ENCODE peak calls at places on chromosomes 2 and 18, in four cellular contexts. V is transverse colon, F is lung, B is adipocyte. M is an unnamed sample. For H3K4me1, the result is how much of the 10 kb centered on the place peaks cover.

GRCh38 chr2:207239222-207239674 is 73.5 kb upstream of the KLF7 start:
- DNase-seq in V (peak), F (peak), B (peak), M (peak)

GRCh38 chr2:19073522-19073921 is 284.9 kb downstream of the OSR1 start:
- DNase-seq in V (no peak), F (no peak), B (peak), M (no peak)

GRCh38 chr2:188976545-188977268 is 2.5 kb downstream of the COL3A1 start:
- DNase-seq in V (no peak), F (no peak), B (peak), M (peak)

GRCh38 chr2:1750935-1751767 is 6.8 kb upstream of the PXDN start:
- DNase-seq in V (peak), F (peak), B (peak), M (peak)

GRCh38 chr2:145091011-145091744 is 571.3 kb upstream of the ZEB2 start:
- DNase-seq in V (no peak), F (no peak), B (peak), M (peak)

GRCh38 chr2:240519396-240520142 is 38.2 kb downstream of the ANKMY1 start:
- DNase-seq in V (no peak), F (no peak), B (peak), M (peak)

GRCh38 chr18:23532848-23533247 is 29.5 kb downstream of the RMC1 start:
- DNase-seq in V (no peak), F (no peak), B (no peak), M (no peak)

GRCh38 chr2:150459281-150459680 is 28.2 kb downstream of the RND3 start:
- DNase-seq in V (no peak), F (no peak), B (peak), M (no peak)

GRCh38 chr18:77737412-77737811 is 487.8 kb downstream of the GALR1 start:
- DNase-seq in V (no peak), F (no peak), B (no peak), M (no peak)

GRCh38 chr18:57698571-57699276 is 77.1 kb upstream of the NARS1 start:
- DNase-seq in V (no peak), F (no peak), B (peak), M (peak)

GRCh38 chr2:175630319-175631246 is 371.5 kb downstream of the LNPK start:
- DNase-seq in V (no peak), F (no peak), B (no peak), M (no peak)

GRCh38 chr18:8608795-8609673 is at the start of gene RAB12:
- DNase-seq in V (peak), F (peak), B (peak), M (peak)

GRCh38 chr2:75309596-75310290 is 110.4 kb upstream of the TACR1 start:
- DNase-seq in V (no peak), F (no peak), B (peak), M (no peak)

GRCh38 chr2:63081404-63081803 is 30.8 kb downstream of the OTX1 start:
- DNase-seq in V (no peak), F (no peak), B (no peak), M (no peak)

GRCh38 chr2:25470792-25471191 is 129.1 kb upstream of the DNMT3A start:
- DNase-seq in V (no peak), F (no peak), B (no peak), M (no peak)

GRCh38 chr18:49016648-49017539 is 66.1 kb upstream of the SMAD7 start:
- DNase-seq in V (peak), F (peak), B (peak), M (peak)

GRCh38 chr2:207311316-207312005 is 145.7 kb upstream of the KLF7 start:
- DNase-seq in V (peak), F (peak), B (peak), M (peak)

GRCh38 chr2:71244302-71244660 is 17.4 kb upstream of the PAIP2B start:
- DNase-seq in V (no peak), F (no peak), B (no peak), M (no peak)

GRCh38 chr2:58938988-58939387 is 697.9 kb upstream of the FANCL start:
- DNase-seq in V (no peak), F (no peak), B (no peak), M (no peak)

GRCh38 chr2:127953849-127954248 is 68.1 kb upstream of the AMMECR1L start:
- DNase-seq in V (no peak), F (no peak), B (peak), M (peak)

GRCh38 chr2:17643031-17643615 is 102.6 kb downstream of the VSNL1 start:
- DNase-seq in V (no peak), F (peak), B (peak), M (peak)

GRCh38 chr2:200259577-200259957 is 46.9 kb upstream of the SPATS2L start:
- DNase-seq in V (no peak), F (no peak), B (no peak), M (no peak)

GRCh38 chr18:56148373-56148772 is 490.0 kb downstream of the TXNL1 start:
- DNase-seq in V (no peak), F (no peak), B (no peak), M (peak)

GRCh38 chr2:240705204-240705781 is 13.6 kb downstream of the AQP12A start:
- DNase-seq in V (no peak), F (no peak), B (no peak), M (no peak)

GRCh38 chr18:73365018-73365417 is 497.2 kb upstream of the NETO1 start:
- DNase-seq in V (no peak), F (no peak), B (peak), M (no peak)

GRCh38 chr18:3171631-3172030 is 48.1 kb downstream of the MYOM1 start:
- DNase-seq in V (no peak), F (no peak), B (no peak), M (no peak)

GRCh38 chr2:195026261-195026660 is 630.8 kb upstream of the SLC39A10 start:
- DNase-seq in V (no peak), F (no peak), B (peak), M (no peak)

GRCh38 chr2:197996583-197996982 is 192.2 kb downstream of the PLCL1 start:
- DNase-seq in V (no peak), F (no peak), B (no peak), M (no peak)

GRCh38 chr2:39519886-39520285 is 82.8 kb upstream of the MAP4K3 start:
- DNase-seq in V (no peak), F (no peak), B (no peak), M (no peak)
- H3K4me1 ChIP-seq in V (under half), F (under half), B (under half), M (under half)

GRCh38 chr2:237629188-237629534 is 1.8 kb downstream of the LRRFIP1 start:
- DNase-seq in V (no peak), F (no peak), B (no peak), M (no peak)

GRCh38 chr2:237625777-237626176 is 1.6 kb upstream of the LRRFIP1 start:
- DNase-seq in V (no peak), F (no peak), B (no peak), M (no peak)

GRCh38 chr2:237626813-237627451 is 455 bp upstream of the LRRFIP1 start:
- DNase-seq in V (peak), F (no peak), B (no peak), M (no peak)

GRCh38 chr2:237628482-237629187 is 1.2 kb downstream of the LRRFIP1 start:
- DNase-seq in V (no peak), F (no peak), B (no peak), M (no peak)

DNA sequence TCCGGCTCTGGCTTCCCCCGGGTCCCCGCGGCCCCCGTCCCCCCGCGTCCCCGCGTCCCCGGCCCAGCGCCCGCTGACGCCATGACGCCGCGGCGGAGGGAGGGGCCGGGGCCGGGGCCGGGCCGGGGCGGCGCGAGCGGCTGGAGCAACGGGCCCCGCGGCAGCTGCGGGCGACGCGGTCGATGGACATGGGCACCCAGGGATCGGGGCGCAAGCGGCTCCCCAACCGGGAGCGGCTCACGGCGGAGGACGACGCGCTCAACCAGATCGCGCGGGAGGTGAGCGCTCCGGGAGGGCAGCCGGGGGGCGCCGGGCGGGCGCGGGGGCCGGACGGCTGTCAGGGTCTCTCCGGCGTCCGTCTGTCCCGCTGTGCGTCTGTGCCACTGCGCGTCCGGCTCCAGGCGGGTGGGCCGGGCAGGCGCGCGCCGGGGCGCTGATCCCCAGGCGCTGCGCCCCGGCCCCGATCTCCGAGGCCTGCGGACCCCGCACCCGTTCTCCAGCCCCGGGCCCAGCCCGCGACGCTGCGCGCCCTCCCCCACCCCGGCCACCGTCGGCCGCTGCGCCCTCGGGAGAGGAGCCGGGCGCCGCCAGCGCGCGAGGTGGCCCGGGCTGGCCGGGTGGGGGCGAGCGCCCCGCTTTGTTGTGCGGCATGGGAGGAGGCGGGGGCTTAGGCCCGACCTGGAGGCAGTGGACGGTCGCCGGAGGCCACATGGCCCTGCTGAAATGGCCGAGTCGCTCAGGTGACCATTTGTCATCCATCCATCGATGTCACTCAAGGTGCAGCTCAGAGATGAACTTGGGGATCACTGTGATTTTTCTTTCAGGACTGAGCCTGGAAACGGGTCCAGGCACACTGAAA is at the start of gene LRRFIP1:
- DNase-seq in V (peak), F (no peak), B (peak), M (peak)
- H3K4me3 ChIP-seq in V (peak), F (peak), B (peak), M (peak)

DNA sequence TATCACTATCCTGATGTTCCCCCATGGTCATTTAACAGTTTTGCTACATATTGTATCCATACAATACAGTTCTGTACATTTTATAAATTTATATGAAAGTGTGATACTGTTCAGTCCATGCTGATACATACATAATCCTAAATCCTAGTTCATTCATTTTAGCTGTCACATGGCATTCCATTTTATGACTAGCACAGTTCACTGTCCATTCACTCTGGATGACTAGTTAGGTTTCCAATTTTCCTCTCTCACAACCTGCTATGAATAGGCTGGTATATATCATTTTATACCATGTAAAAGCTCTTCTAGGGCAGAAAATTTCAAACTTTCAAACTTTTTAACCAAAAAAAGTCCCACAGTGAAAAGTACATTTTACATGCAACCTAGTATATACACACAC is 15.2 kb downstream of the SMAD2 start:
- DNase-seq in V (no peak), F (no peak), B (no peak), M (no peak)
- H3K4me1 ChIP-seq in V (under half), F (under half), B (under half), M (under half)

DNA sequence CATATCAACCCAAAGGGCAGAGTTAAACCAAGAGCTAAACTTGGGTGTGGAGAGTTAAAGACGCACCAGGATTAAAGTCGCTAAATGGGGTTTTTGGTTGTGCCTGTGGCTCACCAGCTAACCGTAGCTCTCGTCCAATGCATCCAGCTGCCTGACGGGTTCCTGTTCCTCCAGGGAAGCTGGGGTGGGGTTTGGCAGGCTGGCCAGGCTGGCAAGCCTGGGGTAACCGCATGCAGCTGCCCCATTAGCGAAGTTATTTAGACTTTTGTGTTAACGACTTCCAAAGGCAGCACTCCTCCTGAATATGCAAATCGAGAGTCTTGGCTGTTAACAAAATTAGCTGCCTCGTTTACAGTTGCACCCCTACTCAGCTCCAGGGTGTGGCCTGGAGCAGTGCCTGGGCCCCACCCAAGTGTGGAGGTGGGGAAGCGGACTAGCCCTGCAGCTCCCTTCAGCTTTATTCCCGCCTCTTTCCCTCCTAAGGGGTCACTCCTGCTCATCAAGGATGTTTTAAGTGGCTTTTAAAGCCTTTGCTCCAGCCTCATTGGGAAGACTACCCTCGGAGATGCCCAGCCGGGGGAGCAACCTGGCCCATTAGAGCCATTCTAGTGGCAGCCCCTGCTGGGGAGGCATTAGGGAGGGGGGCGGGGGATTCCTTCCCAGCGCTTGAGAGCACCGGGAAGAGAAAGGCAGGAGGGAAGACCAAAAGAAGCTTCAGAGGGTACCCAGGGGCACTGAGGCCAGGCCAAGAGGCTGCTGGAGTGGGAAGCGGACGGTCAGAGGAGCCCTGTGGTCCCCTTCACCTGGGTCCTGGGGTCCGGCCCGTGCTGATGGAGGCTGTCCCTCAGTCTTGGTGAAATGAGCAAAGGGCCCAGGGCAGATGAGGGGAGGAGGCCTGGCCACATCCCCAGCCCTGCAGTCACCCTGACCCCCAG is 204.1 kb downstream of the CELF4 start:
- DNase-seq in V (no peak), F (peak), B (no peak), M (no peak)
- H3K4me3 ChIP-seq in V (no peak), F (no peak), B (no peak), M (no peak)

GRCh38 chr2:105738658-105739051 is 6.1 kb upstream of the NCK2 start:
- DNase-seq in V (no peak), F (no peak), B (no peak), M (no peak)
- H3K4me1 ChIP-seq in V (under half), F (under half), B (under half), M (under half)

GRCh38 chr2:86806059-86806857 is 15.5 kb upstream of the CD8A start:
- DNase-seq in V (no peak), F (no peak), B (no peak), M (no peak)

GRCh38 chr2:86807462-86808275 is 17.0 kb upstream of the CD8A start:
- DNase-seq in V (peak), F (no peak), B (peak), M (peak)

GRCh38 chr2:86809481-86810121 is 18.9 kb upstream of the CD8A start:
- DNase-seq in V (no peak), F (no peak), B (no peak), M (no peak)

GRCh38 chr2:86807121-86807461 is 16.4 kb upstream of the CD8A start:
- DNase-seq in V (no peak), F (no peak), B (no peak), M (no peak)

DNA sequence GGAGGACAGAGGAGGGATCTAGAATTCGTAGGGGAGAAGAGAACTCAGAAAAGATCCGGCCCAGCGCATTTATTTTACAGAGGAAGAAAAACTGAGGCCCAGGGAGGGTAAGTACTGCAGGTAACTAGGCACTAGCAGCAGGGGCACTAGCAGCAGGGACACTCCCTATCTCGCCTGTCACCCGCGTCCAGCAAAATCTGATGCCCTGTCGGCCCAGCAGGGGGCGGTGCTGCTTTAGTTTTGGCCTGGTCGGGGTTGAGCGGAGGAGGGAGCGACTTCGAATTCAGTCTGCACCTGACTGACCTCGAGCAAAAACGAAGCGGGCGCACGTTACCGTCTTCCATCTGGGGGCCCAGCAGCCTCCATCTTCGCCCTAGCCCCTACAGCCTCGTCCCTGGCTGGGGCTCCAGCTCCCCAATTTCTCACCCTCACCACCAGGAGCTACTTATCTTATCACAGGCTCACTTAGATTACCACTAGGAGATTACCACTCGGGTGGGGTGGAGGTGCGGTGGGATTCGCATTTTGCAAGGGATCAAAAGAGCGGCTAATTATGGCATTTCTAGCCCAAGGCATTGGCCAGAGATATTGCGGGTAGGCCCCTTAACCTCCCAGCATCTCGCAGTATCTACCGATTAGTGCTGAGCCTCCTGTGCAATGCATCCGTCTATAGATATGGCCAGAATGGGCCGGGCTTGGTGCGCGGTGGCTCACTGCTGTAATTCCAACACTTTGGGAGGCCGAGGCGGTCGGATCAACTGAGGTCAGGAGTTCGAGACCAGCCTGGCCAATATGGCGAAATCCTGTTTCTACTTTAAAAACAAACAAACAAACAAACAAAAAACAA is 17.8 kb upstream of the CD8A start:
- DNase-seq in V (peak), F (peak), B (peak), M (peak)
- H3K4me3 ChIP-seq in V (peak), F (no peak), B (peak), M (peak)

GRCh38 chr2:100321181-100321880 is 970 bp downstream of the LONRF2 start:
- DNase-seq in V (no peak), F (peak), B (peak), M (peak)

GRCh38 chr2:100320547-100321180 is 1.6 kb downstream of the LONRF2 start:
- DNase-seq in V (no peak), F (no peak), B (no peak), M (peak)

GRCh38 chr2:100321881-100322820 is at the start of gene LONRF2:
- DNase-seq in V (no peak), F (peak), B (peak), M (peak)

DNA sequence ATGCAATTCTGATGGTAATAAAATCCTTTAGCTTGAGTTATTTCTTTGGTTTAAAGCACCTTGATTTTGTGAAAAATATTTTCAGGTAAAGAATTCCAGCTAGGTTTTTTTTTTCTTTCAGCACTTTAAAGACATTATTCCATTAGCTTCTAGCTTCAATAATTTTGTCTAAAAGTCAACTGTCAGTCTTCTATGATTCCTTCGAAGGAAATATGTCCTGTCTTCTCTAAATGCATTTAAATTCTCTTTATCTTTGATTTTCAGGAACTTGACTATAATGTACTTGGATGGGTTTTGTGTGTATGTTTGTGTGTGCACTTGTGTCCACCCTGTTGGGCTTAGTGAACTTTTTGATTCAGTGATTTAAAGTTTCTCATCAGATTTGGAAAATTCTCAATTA is 4.7 kb downstream of the LONRF2 start:
- DNase-seq in V (no peak), F (no peak), B (peak), M (no peak)
- H3K4me1 ChIP-seq in V (under half), F (under half), B (under half), M (under half)

M was measured in cardiac muscle cell.